ENCODE peak calls at places on chromosomes 11 and 22, in seven cellular contexts. Q is dorsolateral prefrontal cortex, Z is AG10803, P is colonic mucosa, Y is left lung, H is heart right ventricle, T is HFF-Myc. N is an unnamed sample.

GRCh38 chr11:123479048-123479837 is 49.2 kb downstream of the GRAMD1B start:
- DNase-seq in Q (no peak), H (no peak), Z (no peak), T (no peak), Y (no peak), P (no peak), N (no peak)

GRCh38 chr22:46041642-46042041 is 64.7 kb upstream of the WNT7B start:
- DNase-seq in Y (no peak), T (no peak), H (no peak), P (peak; percentile 15), Z (no peak), Q (peak; percentile 8), N (no peak)

GRCh38 chr11:94145431-94145830 is 16.8 kb downstream of the PANX1 start:
- DNase-seq in P (no peak), Z (no peak), Q (no peak), T (no peak), Y (no peak), H (no peak), N (no peak)

GRCh38 chr11:120295110-120295509 is 30.0 kb upstream of the TLCD5 start:
- DNase-seq in Z (no peak), Y (no peak), P (peak; percentile 49), H (no peak), T (no peak), Q (no peak), N (no peak)

GRCh38 chr11:122814401-122814800 is 23.9 kb upstream of the CRTAM start:
- DNase-seq in Y (no peak), Z (no peak), T (no peak), H (no peak), P (no peak), Q (no peak), N (no peak)

GRCh38 chr11:110134120-110134519 is 40.9 kb downstream of the ZC3H12C start:
- DNase-seq in P (no peak), Z (no peak), Q (no peak), H (no peak), T (no peak), Y (no peak), N (no peak)

GRCh38 chr11:108960498-108960897 is 295.6 kb downstream of the DDX10 start:
- DNase-seq in T (no peak), Z (no peak), H (no peak), Q (no peak), P (no peak), Y (no peak), N (no peak)

GRCh38 chr11:59171508-59172322 is at the start of gene DTX4:
- DNase-seq in Y (peak; percentile 95), Z (peak; percentile 84), P (peak; percentile 97), T (peak; percentile 51), H (peak; percentile 93), Q (peak; percentile 94), N (peak; percentile 86)

GRCh38 chr11:30423886-30424285 is 101.0 kb downstream of the ARL14EP start:
- DNase-seq in Z (no peak), P (no peak), Y (no peak), H (no peak), T (no peak), Q (no peak), N (no peak)

GRCh38 chr11:74185695-74186094 is 14.6 kb downstream of the PPME1 start:
- DNase-seq in T (peak; percentile 12), Z (no peak), Q (no peak), H (no peak), Y (no peak), P (no peak), N (no peak)

GRCh38 chr11:107707807-107708206 is 4.0 kb downstream of the SLN start:
- DNase-seq in P (no peak), Q (no peak), T (no peak), H (no peak), Z (no peak), Y (no peak), N (no peak)

GRCh38 chr11:78605296-78605695 is 30.6 kb upstream of the NARS2 start:
- DNase-seq in T (no peak), Y (no peak), P (no peak), Q (no peak), H (no peak), Z (peak; percentile 17), N (no peak)

GRCh38 chr22:42763965-42764480 is 43.4 kb upstream of the A4GALT start:
- DNase-seq in Y (no peak), Z (no peak), Q (no peak), P (no peak), T (no peak), H (no peak), N (no peak)

GRCh38 chr22:42768385-42769035 is 47.8 kb upstream of the A4GALT start:
- DNase-seq in Z (no peak), P (no peak), Y (no peak), H (no peak), T (no peak), Q (no peak), N (no peak)

GRCh38 chr22:42766860-42767259 is 46.2 kb upstream of the A4GALT start:
- DNase-seq in P (no peak), Z (no peak), Q (no peak), Y (peak; percentile 48), T (no peak), H (peak; percentile 58), N (no peak)

GRCh38 chr22:42760806-42761565 is 40.3 kb upstream of the A4GALT start:
- DNase-seq in Z (no peak), T (no peak), H (no peak), Q (no peak), P (no peak), Y (no peak), N (no peak)

GRCh38 chr22:42764895-42765363 is 44.3 kb upstream of the A4GALT start:
- DNase-seq in Q (no peak), H (no peak), Y (no peak), P (no peak), Z (no peak), T (no peak), N (no peak)
- H3K4me3 ChIP-seq in Q (no peak overlapping the region), H (no peak overlapping the region), Y (no peak overlapping the region), P (no peak overlapping the region), Z (no peak overlapping the region), T (no peak overlapping the region), N (no peak overlapping the region)

GRCh38 chr11:48001438-48002021 is 21.2 kb downstream of the PTPRJ start:
- DNase-seq in Q (no peak), Z (peak; percentile 53), P (no peak), T (no peak), Y (no peak), H (no peak), N (peak; percentile 94)
- TF ChIP-seq CTCF in Q (no peak), Z (no peak), P (no peak), T (no peak), Y (no peak), H (no peak), N (no peak)

GRCh38 chr22:25567305-25567704 is 2.8 kb downstream of the GRK3 start:
- DNase-seq in Z (no peak), P (no peak), Q (no peak), H (no peak), Y (no peak), T (no peak), N (no peak)
- H3K4me3 ChIP-seq in Z (no peak overlapping the region), P (no peak overlapping the region), Q (peak overlapping the region; percentile 83), H (no peak overlapping the region), Y (no peak overlapping the region), T (no peak overlapping the region), N (no peak overlapping the region)

GRCh38 chr11:46916669-46917108 is 1.7 kb downstream of the LRP4 start:
- DNase-seq in Z (peak; percentile 77), T (peak; percentile 71), Y (no peak), H (peak; percentile 73), P (peak; percentile 62), Q (no peak), N (peak; percentile 66)
- TF ChIP-seq CTCF in Z (peak; percentile 35), T (peak; percentile 45), Y (no peak), H (no peak), P (no peak), Q (peak; percentile 22), N (peak; percentile 45)

DNA sequence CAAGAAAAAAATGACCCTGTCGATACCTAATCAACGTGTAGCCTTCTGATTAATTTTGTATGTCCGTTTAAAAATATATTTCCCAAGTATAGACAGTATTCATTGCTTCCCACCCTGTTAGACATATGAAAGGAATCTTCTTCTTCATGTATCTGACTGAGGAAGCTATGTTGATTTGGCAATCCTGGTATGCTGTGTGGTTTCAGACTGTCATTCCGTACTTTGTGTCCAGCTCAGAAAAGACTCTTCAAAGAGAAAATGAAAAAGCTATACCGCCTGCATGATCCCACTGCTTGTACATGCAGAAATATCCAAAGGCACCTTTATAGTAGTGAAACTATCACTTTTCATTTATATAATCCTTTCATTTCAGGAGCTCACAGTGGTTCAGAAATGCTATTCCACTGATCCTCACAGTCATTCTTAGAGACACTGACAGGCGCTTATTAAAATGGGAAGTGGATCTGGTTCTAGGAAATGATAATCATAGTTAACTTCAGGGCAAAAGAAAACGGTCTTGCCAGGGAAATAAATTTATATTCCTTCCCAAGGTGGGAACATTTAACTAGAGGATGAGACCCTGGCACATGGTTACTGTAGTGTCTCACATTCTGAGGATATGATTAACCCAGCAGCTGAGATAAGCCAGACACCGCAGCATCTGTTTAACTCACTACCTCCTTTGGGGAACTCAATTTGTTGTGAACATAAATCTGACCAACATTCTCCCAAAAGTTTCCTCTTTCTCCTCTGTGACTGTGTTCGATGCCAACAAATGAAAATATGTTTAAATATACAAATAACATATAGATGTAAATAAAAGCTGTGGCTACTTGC is 599.2 kb upstream of the LUZP2 start:
- DNase-seq in Y (no peak), T (peak; percentile 4), Z (peak; percentile 94), P (no peak), Q (no peak), H (no peak), N (peak; percentile 93)
- H3K4me3 ChIP-seq in Y (no peak overlapping the region), T (no peak overlapping the region), Z (peak overlapping the region; percentile 20), P (no peak overlapping the region), Q (no peak overlapping the region), H (no peak overlapping the region), N (no peak overlapping the region)

N was measured in fibroblast of mammary gland.